ENCODE peak calls at places on chromosomes 1 and 21, in ten cellular contexts. One of them, this sample, is unnamed.

GRCh38 chr1:162230096-162230495 is 146.6 kb downstream of the SPATA46 start:
- DNase-seq in NAMALWA: no peak
- DNase-seq in activated gamma-delta T cell treated with Interleukin-2 at 50 U/mL for 16 hours: no peak
- DNase-seq in activated T-cell treated with anti-CD3 and anti-CD28 coated beads for 4 hours: no peak
- DNase-seq in HTR-8/SVneo: peak; percentile 28
- DNase-seq in activated CD4-positive, alpha-beta T cell treated with anti-CD3 and anti-CD28 coated beads, Interleukin-2, amount 10 ng/mL, durations not matched to agents 7 days and 5 days: no peak
- DNase-seq in GM23338: peak; percentile 82
- DNase-seq in lower lobe of right lung: peak; percentile 49
- DNase-seq in Right ventricle myocardium superior: peak; percentile 41
- DNase-seq in T1000: no peak
- DNase-seq in this sample: no peak

GRCh38 chr1:89953072-89953626 is 41.8 kb upstream of the ZNF326 start:
- DNase-seq in lower lobe of right lung: no peak
- DNase-seq in Right ventricle myocardium superior: no peak
- DNase-seq in NAMALWA: peak; percentile 29
- DNase-seq in HTR-8/SVneo: peak; percentile 44
- DNase-seq in T1000: peak; percentile 83
- DNase-seq in activated gamma-delta T cell treated with Interleukin-2 at 50 U/mL for 16 hours: peak; percentile 20
- DNase-seq in activated CD4-positive, alpha-beta T cell treated with anti-CD3 and anti-CD28 coated beads, Interleukin-2, amount 10 ng/mL, durations not matched to agents 7 days and 5 days: peak; percentile 18
- DNase-seq in GM23338: peak; percentile 70
- DNase-seq in activated T-cell treated with anti-CD3 and anti-CD28 coated beads for 4 hours: no peak
- DNase-seq in this sample: peak; percentile 9

GRCh38 chr1:121458291-121459048 is 273.7 kb downstream of the SRGAP2C start:
- DNase-seq in lower lobe of right lung: no peak
- DNase-seq in NAMALWA: peak; percentile 92
- DNase-seq in Right ventricle myocardium superior: no peak
- DNase-seq in activated T-cell treated with anti-CD3 and anti-CD28 coated beads for 4 hours: no peak
- DNase-seq in T1000: no peak
- DNase-seq in GM23338: no peak
- DNase-seq in activated CD4-positive, alpha-beta T cell treated with anti-CD3 and anti-CD28 coated beads, Interleukin-2, amount 10 ng/mL, durations not matched to agents 7 days and 5 days: no peak
- DNase-seq in activated gamma-delta T cell treated with Interleukin-2 at 50 U/mL for 16 hours: no peak
- DNase-seq in HTR-8/SVneo: no peak
- DNase-seq in this sample: no peak

GRCh38 chr21:31145271-31145801 is 107.1 kb upstream of the KRTAP19-8 start:
- DNase-seq in activated CD4-positive, alpha-beta T cell treated with anti-CD3 and anti-CD28 coated beads, Interleukin-2, amount 10 ng/mL, durations not matched to agents 7 days and 5 days: no peak
- DNase-seq in NAMALWA: no peak
- DNase-seq in activated gamma-delta T cell treated with Interleukin-2 at 50 U/mL for 16 hours: no peak
- DNase-seq in T1000: no peak
- DNase-seq in lower lobe of right lung: no peak
- DNase-seq in GM23338: no peak
- DNase-seq in activated T-cell treated with anti-CD3 and anti-CD28 coated beads for 4 hours: no peak
- DNase-seq in Right ventricle myocardium superior: no peak
- DNase-seq in HTR-8/SVneo: no peak
- DNase-seq in this sample: no peak

GRCh38 chr1:212070720-212071302 is 35.3 kb downstream of the DTL start:
- DNase-seq in lower lobe of right lung: no peak
- DNase-seq in Right ventricle myocardium superior: no peak
- DNase-seq in NAMALWA: peak; percentile 47
- DNase-seq in GM23338: peak; percentile 45
- DNase-seq in activated gamma-delta T cell treated with Interleukin-2 at 50 U/mL for 16 hours: no peak
- DNase-seq in activated T-cell treated with anti-CD3 and anti-CD28 coated beads for 4 hours: no peak
- DNase-seq in HTR-8/SVneo: peak; percentile 10
- DNase-seq in activated CD4-positive, alpha-beta T cell treated with anti-CD3 and anti-CD28 coated beads, Interleukin-2, amount 10 ng/mL, durations not matched to agents 7 days and 5 days: no peak
- DNase-seq in T1000: no peak
- DNase-seq in this sample: peak; percentile 46

GRCh38 chr1:25544243-25544764 is 898 bp downstream of the LDLRAP1 start:
- DNase-seq in activated CD4-positive, alpha-beta T cell treated with anti-CD3 and anti-CD28 coated beads, Interleukin-2, amount 10 ng/mL, durations not matched to agents 7 days and 5 days: no peak
- DNase-seq in activated gamma-delta T cell treated with Interleukin-2 at 50 U/mL for 16 hours: no peak
- DNase-seq in HTR-8/SVneo: no peak
- DNase-seq in T1000: no peak
- DNase-seq in lower lobe of right lung: no peak
- DNase-seq in activated T-cell treated with anti-CD3 and anti-CD28 coated beads for 4 hours: no peak
- DNase-seq in GM23338: no peak
- DNase-seq in NAMALWA: no peak
- DNase-seq in Right ventricle myocardium superior: no peak
- DNase-seq in this sample: no peak

GRCh38 chr1:168408531-168409242 is 128.0 kb downstream of the TBX19 start:
- DNase-seq in activated CD4-positive, alpha-beta T cell treated with anti-CD3 and anti-CD28 coated beads, Interleukin-2, amount 10 ng/mL, durations not matched to agents 7 days and 5 days: peak; percentile 67
- DNase-seq in T1000: peak; percentile 9
- DNase-seq in Right ventricle myocardium superior: no peak
- DNase-seq in lower lobe of right lung: no peak
- DNase-seq in GM23338: no peak
- DNase-seq in HTR-8/SVneo: no peak
- DNase-seq in activated T-cell treated with anti-CD3 and anti-CD28 coated beads for 4 hours: peak; percentile 69
- DNase-seq in activated gamma-delta T cell treated with Interleukin-2 at 50 U/mL for 16 hours: peak; percentile 59
- DNase-seq in NAMALWA: no peak
- DNase-seq in this sample: peak; percentile 55

GRCh38 chr1:42085596-42085995 is 67.6 kb upstream of the GUCA2B start:
- DNase-seq in activated CD4-positive, alpha-beta T cell treated with anti-CD3 and anti-CD28 coated beads, Interleukin-2, amount 10 ng/mL, durations not matched to agents 7 days and 5 days: no peak
- DNase-seq in NAMALWA: no peak
- DNase-seq in Right ventricle myocardium superior: no peak
- DNase-seq in activated gamma-delta T cell treated with Interleukin-2 at 50 U/mL for 16 hours: no peak
- DNase-seq in GM23338: peak; percentile 8
- DNase-seq in lower lobe of right lung: no peak
- DNase-seq in HTR-8/SVneo: peak; percentile 5
- DNase-seq in T1000: no peak
- DNase-seq in activated T-cell treated with anti-CD3 and anti-CD28 coated beads for 4 hours: no peak
- DNase-seq in this sample: no peak

GRCh38 chr1:165496493-165496892 is 47.3 kb upstream of the LRRC52 start:
- DNase-seq in T1000: no peak
- DNase-seq in HTR-8/SVneo: no peak
- DNase-seq in activated T-cell treated with anti-CD3 and anti-CD28 coated beads for 4 hours: no peak
- DNase-seq in activated gamma-delta T cell treated with Interleukin-2 at 50 U/mL for 16 hours: no peak
- DNase-seq in lower lobe of right lung: no peak
- DNase-seq in Right ventricle myocardium superior: no peak
- DNase-seq in GM23338: no peak
- DNase-seq in NAMALWA: no peak
- DNase-seq in activated CD4-positive, alpha-beta T cell treated with anti-CD3 and anti-CD28 coated beads, Interleukin-2, amount 10 ng/mL, durations not matched to agents 7 days and 5 days: no peak
- DNase-seq in this sample: no peak

GRCh38 chr1:179166663-179167417 is 62.6 kb downstream of the ABL2 start:
- DNase-seq in lower lobe of right lung: no peak
- DNase-seq in T1000: no peak
- DNase-seq in GM23338: no peak
- DNase-seq in HTR-8/SVneo: no peak
- DNase-seq in activated gamma-delta T cell treated with Interleukin-2 at 50 U/mL for 16 hours: no peak
- DNase-seq in activated T-cell treated with anti-CD3 and anti-CD28 coated beads for 4 hours: no peak
- DNase-seq in activated CD4-positive, alpha-beta T cell treated with anti-CD3 and anti-CD28 coated beads, Interleukin-2, amount 10 ng/mL, durations not matched to agents 7 days and 5 days: no peak
- DNase-seq in NAMALWA: peak; percentile 48
- DNase-seq in Right ventricle myocardium superior: no peak
- DNase-seq in this sample: no peak

GRCh38 chr1:1889847-1890505 is 911 bp downstream of the GNB1 start:
- DNase-seq in lower lobe of right lung: peak; percentile 92
- DNase-seq in T1000: no peak
- DNase-seq in activated T-cell treated with anti-CD3 and anti-CD28 coated beads for 4 hours: no peak
- DNase-seq in GM23338: peak; percentile 72
- DNase-seq in Right ventricle myocardium superior: peak; percentile 89
- DNase-seq in activated CD4-positive, alpha-beta T cell treated with anti-CD3 and anti-CD28 coated beads, Interleukin-2, amount 10 ng/mL, durations not matched to agents 7 days and 5 days: peak; percentile 46
- DNase-seq in HTR-8/SVneo: no peak
- DNase-seq in activated gamma-delta T cell treated with Interleukin-2 at 50 U/mL for 16 hours: peak; percentile 23
- DNase-seq in NAMALWA: peak; percentile 69
- DNase-seq in this sample: peak; percentile 67

GRCh38 chr1:205965039-205965630 is 21.9 kb upstream of the SLC26A9 start:
- DNase-seq in T1000: no peak
- DNase-seq in Right ventricle myocardium superior: no peak
- DNase-seq in lower lobe of right lung: no peak
- DNase-seq in activated gamma-delta T cell treated with Interleukin-2 at 50 U/mL for 16 hours: no peak
- DNase-seq in GM23338: no peak
- DNase-seq in activated T-cell treated with anti-CD3 and anti-CD28 coated beads for 4 hours: no peak
- DNase-seq in NAMALWA: no peak
- DNase-seq in HTR-8/SVneo: no peak
- DNase-seq in activated CD4-positive, alpha-beta T cell treated with anti-CD3 and anti-CD28 coated beads, Interleukin-2, amount 10 ng/mL, durations not matched to agents 7 days and 5 days: no peak
- DNase-seq in this sample: no peak

GRCh38 chr1:39672551-39672947 is 642 bp upstream of the NT5C1A start:
- DNase-seq in T1000: no peak
- DNase-seq in Right ventricle myocardium superior: no peak
- DNase-seq in activated gamma-delta T cell treated with Interleukin-2 at 50 U/mL for 16 hours: peak; percentile 36
- DNase-seq in HTR-8/SVneo: no peak
- DNase-seq in activated T-cell treated with anti-CD3 and anti-CD28 coated beads for 4 hours: no peak
- DNase-seq in GM23338: peak; percentile 64
- DNase-seq in activated CD4-positive, alpha-beta T cell treated with anti-CD3 and anti-CD28 coated beads, Interleukin-2, amount 10 ng/mL, durations not matched to agents 7 days and 5 days: peak; percentile 37
- DNase-seq in lower lobe of right lung: no peak
- DNase-seq in NAMALWA: peak; percentile 42
- DNase-seq in this sample: no peak

GRCh38 chr1:155034318-155035208 is 939 bp downstream of the DCST1 start:
- DNase-seq in activated gamma-delta T cell treated with Interleukin-2 at 50 U/mL for 16 hours: no peak
- DNase-seq in NAMALWA: no peak
- DNase-seq in lower lobe of right lung: no peak
- DNase-seq in GM23338: no peak
- DNase-seq in activated CD4-positive, alpha-beta T cell treated with anti-CD3 and anti-CD28 coated beads, Interleukin-2, amount 10 ng/mL, durations not matched to agents 7 days and 5 days: no peak
- DNase-seq in Right ventricle myocardium superior: no peak
- DNase-seq in T1000: no peak
- DNase-seq in HTR-8/SVneo: no peak
- DNase-seq in activated T-cell treated with anti-CD3 and anti-CD28 coated beads for 4 hours: no peak
- DNase-seq in this sample: no peak

GRCh38 chr1:7646981-7647901 is 123.9 kb upstream of the VAMP3 start:
- DNase-seq in activated T-cell treated with anti-CD3 and anti-CD28 coated beads for 4 hours: peak; percentile 56
- DNase-seq in lower lobe of right lung: peak; percentile 82
- DNase-seq in activated CD4-positive, alpha-beta T cell treated with anti-CD3 and anti-CD28 coated beads, Interleukin-2, amount 10 ng/mL, durations not matched to agents 7 days and 5 days: peak; percentile 61
- DNase-seq in GM23338: peak; percentile 69
- DNase-seq in T1000: peak; percentile 57
- DNase-seq in NAMALWA: peak; percentile 70
- DNase-seq in activated gamma-delta T cell treated with Interleukin-2 at 50 U/mL for 16 hours: peak; percentile 63
- DNase-seq in Right ventricle myocardium superior: peak; percentile 82
- DNase-seq in HTR-8/SVneo: peak; percentile 84
- DNase-seq in this sample: peak; percentile 48

GRCh38 chr1:48007044-48007443 is 9.9 kb upstream of the TRABD2B start:
- DNase-seq in activated T-cell treated with anti-CD3 and anti-CD28 coated beads for 4 hours: no peak
- DNase-seq in activated CD4-positive, alpha-beta T cell treated with anti-CD3 and anti-CD28 coated beads, Interleukin-2, amount 10 ng/mL, durations not matched to agents 7 days and 5 days: no peak
- DNase-seq in HTR-8/SVneo: no peak
- DNase-seq in NAMALWA: no peak
- DNase-seq in activated gamma-delta T cell treated with Interleukin-2 at 50 U/mL for 16 hours: no peak
- DNase-seq in GM23338: no peak
- DNase-seq in lower lobe of right lung: no peak
- DNase-seq in Right ventricle myocardium superior: no peak
- DNase-seq in T1000: no peak
- DNase-seq in this sample: no peak

GRCh38 chr21:29018540-29018939 is 609 bp downstream of the RWDD2B start:
- DNase-seq in T1000: no peak
- DNase-seq in Right ventricle myocardium superior: no peak
- DNase-seq in activated CD4-positive, alpha-beta T cell treated with anti-CD3 and anti-CD28 coated beads, Interleukin-2, amount 10 ng/mL, durations not matched to agents 7 days and 5 days: no peak
- DNase-seq in NAMALWA: no peak
- DNase-seq in activated T-cell treated with anti-CD3 and anti-CD28 coated beads for 4 hours: no peak
- DNase-seq in activated gamma-delta T cell treated with Interleukin-2 at 50 U/mL for 16 hours: no peak
- DNase-seq in HTR-8/SVneo: no peak
- DNase-seq in lower lobe of right lung: no peak
- DNase-seq in GM23338: no peak
- DNase-seq in this sample: no peak

GRCh38 chr1:29505537-29506220 is 269.4 kb downstream of the PTPRU start:
- DNase-seq in activated CD4-positive, alpha-beta T cell treated with anti-CD3 and anti-CD28 coated beads, Interleukin-2, amount 10 ng/mL, durations not matched to agents 7 days and 5 days: no peak
- DNase-seq in activated T-cell treated with anti-CD3 and anti-CD28 coated beads for 4 hours: no peak
- DNase-seq in NAMALWA: no peak
- DNase-seq in T1000: no peak
- DNase-seq in lower lobe of right lung: no peak
- DNase-seq in Right ventricle myocardium superior: no peak
- DNase-seq in activated gamma-delta T cell treated with Interleukin-2 at 50 U/mL for 16 hours: no peak
- DNase-seq in HTR-8/SVneo: no peak
- DNase-seq in GM23338: no peak
- DNase-seq in this sample: no peak

GRCh38 chr1:48470506-48470905 is 1.5 kb downstream of the SPATA6 start:
- DNase-seq in GM23338: peak; percentile 42
- DNase-seq in activated CD4-positive, alpha-beta T cell treated with anti-CD3 and anti-CD28 coated beads, Interleukin-2, amount 10 ng/mL, durations not matched to agents 7 days and 5 days: no peak
- DNase-seq in T1000: no peak
- DNase-seq in activated gamma-delta T cell treated with Interleukin-2 at 50 U/mL for 16 hours: no peak
- DNase-seq in HTR-8/SVneo: no peak
- DNase-seq in Right ventricle myocardium superior: peak; percentile 69
- DNase-seq in lower lobe of right lung: peak; percentile 61
- DNase-seq in NAMALWA: peak; percentile 13
- DNase-seq in activated T-cell treated with anti-CD3 and anti-CD28 coated beads for 4 hours: no peak
- DNase-seq in this sample: no peak

GRCh38 chr1:179077396-179077795 is 4.5 kb upstream of the TOR3A start:
- DNase-seq in T1000: no peak
- DNase-seq in activated CD4-positive, alpha-beta T cell treated with anti-CD3 and anti-CD28 coated beads, Interleukin-2, amount 10 ng/mL, durations not matched to agents 7 days and 5 days: no peak
- DNase-seq in NAMALWA: no peak
- DNase-seq in HTR-8/SVneo: no peak
- DNase-seq in Right ventricle myocardium superior: no peak
- DNase-seq in lower lobe of right lung: no peak
- DNase-seq in activated gamma-delta T cell treated with Interleukin-2 at 50 U/mL for 16 hours: no peak
- DNase-seq in activated T-cell treated with anti-CD3 and anti-CD28 coated beads for 4 hours: no peak
- DNase-seq in GM23338: no peak
- DNase-seq in this sample: no peak

GRCh38 chr1:46198026-46198826 is at the start of gene POMGNT1:
- DNase-seq in T1000: peak; percentile 36
- DNase-seq in lower lobe of right lung: peak; percentile 74
- DNase-seq in activated gamma-delta T cell treated with Interleukin-2 at 50 U/mL for 16 hours: peak; percentile 67
- DNase-seq in activated T-cell treated with anti-CD3 and anti-CD28 coated beads for 4 hours: peak; percentile 68
- DNase-seq in HTR-8/SVneo: peak; percentile 63
- DNase-seq in activated CD4-positive, alpha-beta T cell treated with anti-CD3 and anti-CD28 coated beads, Interleukin-2, amount 10 ng/mL, durations not matched to agents 7 days and 5 days: peak; percentile 72
- DNase-seq in GM23338: peak; percentile 78
- DNase-seq in NAMALWA: peak; percentile 69
- DNase-seq in Right ventricle myocardium superior: peak; percentile 80
- DNase-seq in this sample: peak; percentile 73

GRCh38 chr1:42973304-42973703 is 14.6 kb upstream of the SLC2A1 start:
- DNase-seq in activated gamma-delta T cell treated with Interleukin-2 at 50 U/mL for 16 hours: no peak
- DNase-seq in HTR-8/SVneo: no peak
- DNase-seq in GM23338: no peak
- DNase-seq in activated CD4-positive, alpha-beta T cell treated with anti-CD3 and anti-CD28 coated beads, Interleukin-2, amount 10 ng/mL, durations not matched to agents 7 days and 5 days: no peak
- DNase-seq in NAMALWA: no peak
- DNase-seq in Right ventricle myocardium superior: peak; percentile 47
- DNase-seq in activated T-cell treated with anti-CD3 and anti-CD28 coated beads for 4 hours: no peak
- DNase-seq in lower lobe of right lung: no peak
- DNase-seq in T1000: no peak
- DNase-seq in this sample: no peak

GRCh38 chr1:78464449-78464891 is 26.3 kb upstream of the PTGFR start:
- DNase-seq in activated CD4-positive, alpha-beta T cell treated with anti-CD3 and anti-CD28 coated beads, Interleukin-2, amount 10 ng/mL, durations not matched to agents 7 days and 5 days: no peak
- DNase-seq in NAMALWA: no peak
- DNase-seq in activated T-cell treated with anti-CD3 and anti-CD28 coated beads for 4 hours: no peak
- DNase-seq in T1000: no peak
- DNase-seq in GM23338: no peak
- DNase-seq in activated gamma-delta T cell treated with Interleukin-2 at 50 U/mL for 16 hours: no peak
- DNase-seq in HTR-8/SVneo: no peak
- DNase-seq in lower lobe of right lung: no peak
- DNase-seq in Right ventricle myocardium superior: no peak
- DNase-seq in this sample: no peak

This sample was measured in immature natural killer cell.